ENCODE peak calls at places on chromosome X, in nine cellular contexts. E, H, Z, O, N, C, V, D and G are unnamed samples.

GRCh38 chrX:10393241-10393640 is 227.1 kb downstream of the MID1 start:
- DNase-seq in E (no peak), H (no peak), Z (no peak), O (no peak), N (no peak), C (no peak), V (no peak), D (no peak), G (no peak)

GRCh38 chrX:3697220-3697684 is 16.2 kb downstream of the PRKX start:
- DNase-seq in E (no peak), H (peak), Z (no peak), O (no peak), N (no peak), C (no peak), V (no peak), D (no peak), G (no peak)

GRCh38 chrX:140766024-140766611 is 56.6 kb downstream of the LINC00632 start:
- DNase-seq in E (peak), H (peak), Z (peak), O (peak), N (no peak), C (peak), V (peak), D (peak), G (peak)

GRCh38 chrX:131063613-131064012 is 5.5 kb downstream of the ARHGAP36 start:
- DNase-seq in E (no peak), H (no peak), Z (peak), O (no peak), N (no peak), C (no peak), V (no peak), D (no peak), G (no peak)

GRCh38 chrX:39652336-39652735 is 445.4 kb downstream of the BCOR start:
- DNase-seq in E (no peak), H (no peak), Z (no peak), O (no peak), N (no peak), C (peak), V (no peak), D (no peak), G (no peak)

GRCh38 chrX:48971325-48972213 is at the start of gene KCND1:
- DNase-seq in E (peak), H (peak), Z (peak), O (no peak), N (peak), C (peak), V (no peak), D (peak), G (peak)

GRCh38 chrX:145099204-145099603 is 148.1 kb upstream of the SPANXN1 start:
- DNase-seq in E (no peak), H (no peak), Z (no peak), O (no peak), N (no peak), C (no peak), V (no peak), D (no peak), G (no peak)

GRCh38 chrX:132266583-132267355 is 47.5 kb upstream of the RAP2C start:
- DNase-seq in E (peak), H (peak), Z (no peak), O (no peak), N (no peak), C (peak), V (no peak), D (no peak), G (no peak)

GRCh38 chrX:119132961-119133360 is 5.3 kb upstream of the KIAA1210 start:
- DNase-seq in E (no peak), H (no peak), Z (no peak), O (no peak), N (no peak), C (no peak), V (no peak), D (no peak), G (no peak)

GRCh38 chrX:31316340-31316991 is 244.6 kb upstream of the FTHL17 start:
- DNase-seq in E (no peak), H (no peak), Z (no peak), O (no peak), N (no peak), C (no peak), V (no peak), D (no peak), G (no peak)

DNA sequence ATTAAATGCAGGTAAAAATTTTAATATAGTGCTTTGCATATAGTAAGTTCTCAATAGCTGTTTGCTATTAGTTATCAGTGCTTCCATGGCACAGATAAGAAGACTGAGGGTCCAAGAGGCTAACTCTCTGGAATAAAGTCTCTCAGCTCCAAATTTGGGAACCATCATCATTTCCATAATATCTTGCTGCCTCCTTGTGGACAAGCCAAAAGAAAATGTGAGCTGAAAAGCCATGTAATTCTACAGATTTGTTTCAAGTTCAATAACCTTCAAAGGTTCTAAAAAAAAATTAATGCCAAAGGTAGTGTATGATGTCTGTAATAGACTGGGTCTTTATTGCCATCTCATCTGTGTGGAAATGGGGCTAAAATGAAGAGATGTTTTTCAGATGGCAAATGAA is 136.9 kb upstream of the VCX start:
- DNase-seq in E (peak), H (no peak), Z (no peak), O (no peak), N (no peak), C (no peak), V (no peak), D (no peak), G (peak)
- TF ChIP-seq CTCF in E (peak), H (no peak), Z (peak), O (no peak), N (no peak), C (peak), V (peak), D (no peak), G (peak)

GRCh38 chrX:125791781-125792180 is 374.3 kb downstream of the DCAF12L2 start:
- DNase-seq in E (no peak), H (no peak), Z (no peak), O (no peak), N (no peak), C (no peak), V (no peak), D (no peak), G (no peak)

GRCh38 chrX:125782184-125782583 is 383.9 kb downstream of the DCAF12L2 start:
- DNase-seq in E (no peak), H (no peak), Z (no peak), O (no peak), N (no peak), C (no peak), V (no peak), D (no peak), G (no peak)

GRCh38 chrX:125786306-125786705 is 379.8 kb downstream of the DCAF12L2 start:
- DNase-seq in E (peak), H (no peak), Z (no peak), O (no peak), N (no peak), C (no peak), V (no peak), D (no peak), G (no peak)
- TF ChIP-seq CTCF in E (no peak), H (no peak), Z (no peak), O (no peak), N (no peak), C (no peak), V (no peak), D (no peak), G (no peak)

GRCh38 chrX:480861-481417 is 94.2 kb upstream of the PPP2R3B start:
- DNase-seq in E (no peak), H (no peak), Z (no peak), O (no peak), N (no peak), C (no peak), V (no peak), D (no peak), G (no peak)

GRCh38 chrX:479273-479981 is 92.7 kb upstream of the PPP2R3B start:
- DNase-seq in E (no peak), H (no peak), Z (no peak), O (no peak), N (no peak), C (no peak), V (no peak), D (no peak), G (no peak)

GRCh38 chrX:476724-477075 is 90.0 kb upstream of the PPP2R3B start:
- DNase-seq in E (no peak), H (no peak), Z (no peak), O (no peak), N (no peak), C (no peak), V (no peak), D (peak), G (no peak)

GRCh38 chrX:477441-478012 is 90.8 kb upstream of the PPP2R3B start:
- DNase-seq in E (no peak), H (no peak), Z (no peak), O (no peak), N (no peak), C (no peak), V (no peak), D (peak), G (no peak)

DNA sequence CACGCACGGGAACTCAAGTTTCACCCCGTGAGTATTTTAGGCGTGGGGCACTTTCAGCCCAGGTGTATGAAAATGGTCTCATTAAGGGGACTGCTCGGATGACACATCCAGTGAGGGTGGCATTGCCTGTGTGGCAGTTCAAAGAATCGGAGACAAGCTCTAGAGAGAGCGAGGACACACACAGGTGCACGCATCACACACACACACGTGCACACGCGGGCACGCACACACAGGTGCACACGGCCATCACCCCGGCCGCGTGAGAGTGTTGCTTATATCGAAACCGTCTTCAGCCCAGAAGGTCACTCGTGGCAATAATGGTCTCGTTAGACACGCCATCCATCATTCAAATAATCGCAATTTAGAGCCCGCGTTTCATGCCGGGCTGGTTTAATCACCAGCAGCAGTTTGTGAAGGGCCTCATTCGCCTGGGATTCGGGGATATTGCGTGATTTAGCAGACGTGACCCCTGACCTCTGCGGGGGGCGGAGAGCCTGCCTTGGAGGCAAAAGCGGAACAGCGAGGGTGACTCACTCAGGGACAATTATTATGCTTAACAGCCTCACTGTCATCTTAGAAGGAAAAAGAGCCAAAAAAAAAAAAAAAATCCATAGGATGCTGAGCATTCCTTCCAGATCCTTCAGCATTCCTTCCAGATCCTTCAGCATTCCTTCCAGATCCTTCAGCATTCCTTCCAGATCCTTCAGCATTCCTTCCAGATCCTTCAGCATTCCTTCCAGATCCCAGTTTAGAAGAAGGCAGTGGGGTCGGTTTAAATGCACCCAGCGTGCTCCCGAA is 89.4 kb upstream of the PPP2R3B start:
- DNase-seq in E (no peak), H (no peak), Z (no peak), O (no peak), N (no peak), C (no peak), V (no peak), D (peak), G (no peak)
- TF ChIP-seq CTCF in E (no peak), H (no peak), Z (no peak), O (no peak), N (no peak), C (no peak), V (no peak), D (no peak), G (no peak)

DNA sequence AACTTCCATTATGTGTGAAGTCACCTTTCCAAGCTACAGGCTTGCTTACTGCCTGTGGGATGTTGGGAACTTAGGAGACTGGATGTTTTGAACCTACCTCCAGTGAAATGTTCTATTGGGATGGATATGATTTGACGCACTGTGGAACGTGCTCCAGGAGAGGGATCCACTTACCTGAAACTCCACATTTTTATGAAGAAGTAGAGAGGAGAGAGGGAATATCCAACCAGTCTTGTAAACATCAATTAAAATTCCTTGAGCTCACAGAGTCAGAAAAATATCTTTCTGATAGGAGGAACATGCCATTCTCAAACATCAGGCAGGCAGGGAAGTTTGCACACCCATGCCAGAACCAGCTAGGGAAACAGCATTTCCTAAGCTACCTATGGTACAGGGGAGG is 91.1 kb upstream of the MAOA start:
- DNase-seq in E (no peak), H (no peak), Z (no peak), O (no peak), N (no peak), C (no peak), V (no peak), D (no peak), G (no peak)
- TF ChIP-seq CTCF in E (no peak), H (no peak), Z (no peak), O (no peak), N (no peak), C (no peak), V (no peak), D (no peak), G (no peak)

GRCh38 chrX:13598877-13599276 is 29.5 kb downstream of the EGFL6 start:
- DNase-seq in E (no peak), H (no peak), Z (no peak), O (no peak), N (no peak), C (peak), V (no peak), D (no peak), G (no peak)
- TF ChIP-seq CTCF in E (peak), H (no peak), Z (no peak), O (no peak), N (no peak), C (peak), V (no peak), D (no peak), G (peak)

DNA sequence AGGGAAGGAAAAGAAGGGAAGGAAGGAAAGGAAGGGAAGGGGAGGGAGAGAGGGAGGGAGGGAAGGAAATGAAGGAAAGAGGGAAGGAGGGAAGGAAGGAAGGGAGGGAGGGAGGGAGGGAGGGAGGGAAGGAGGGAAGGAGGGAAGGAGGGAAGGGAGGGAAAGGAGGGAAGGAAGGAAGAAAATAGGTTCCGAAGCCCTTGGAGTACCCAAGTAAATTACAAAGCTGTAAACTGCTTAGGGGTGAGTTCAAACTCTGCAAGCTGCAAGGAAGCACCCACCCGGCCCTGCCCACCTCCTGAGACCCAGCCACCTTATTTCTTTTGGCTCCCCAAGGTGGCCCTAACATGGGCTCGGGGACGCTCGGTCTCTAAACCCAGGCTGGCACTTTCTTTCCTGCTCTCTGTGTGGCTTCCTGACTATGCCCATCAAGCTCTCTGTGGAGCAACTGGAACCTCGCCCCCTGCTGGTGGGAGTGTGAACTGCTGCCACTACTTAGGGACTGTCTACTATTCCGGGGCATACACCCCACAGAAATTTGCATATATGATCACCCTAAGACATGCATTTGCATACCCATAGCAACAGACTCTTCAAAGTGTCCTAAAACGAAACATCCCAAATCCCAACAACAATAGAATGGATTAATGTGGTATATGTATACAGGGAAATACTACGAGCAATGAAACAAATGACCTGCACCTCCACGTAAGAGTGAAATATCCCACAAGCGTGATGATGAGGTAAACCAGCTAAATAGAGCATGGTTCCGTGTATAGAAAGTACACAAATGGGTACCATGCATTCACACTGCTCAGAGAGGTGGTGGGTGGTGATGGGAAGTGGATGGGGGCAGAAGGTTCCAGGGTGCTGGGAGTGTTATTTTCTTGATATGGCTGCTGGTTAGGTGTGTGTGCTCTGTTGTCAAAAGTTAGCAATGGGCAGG is 151.7 kb upstream of the TBL1X start:
- DNase-seq in E (no peak), H (no peak), Z (peak), O (peak), N (peak), C (no peak), V (peak), D (no peak), G (no peak)
- TF ChIP-seq CTCF in E (peak), H (peak), Z (peak), O (peak), N (peak), C (peak), V (peak), D (no peak), G (peak)

GRCh38 chrX:88135735-88136134 is 611.3 kb upstream of the CPXCR1 start:
- DNase-seq in E (no peak), H (no peak), Z (no peak), O (no peak), N (no peak), C (peak), V (no peak), D (no peak), G (no peak)
- TF ChIP-seq CTCF in E (no peak), H (no peak), Z (peak), O (no peak), N (no peak), C (peak), V (no peak), D (no peak), G (peak)

GRCh38 chrX:103503163-103503852 is 16.0 kb downstream of the RAB40A start:
- DNase-seq in E (peak), H (peak), Z (no peak), O (no peak), N (no peak), C (peak), V (no peak), D (no peak), G (peak)
- TF ChIP-seq CTCF in E (no peak), H (no peak), Z (no peak), O (no peak), N (no peak), C (no peak), V (no peak), D (no peak), G (peak)